ENCODE peak calls at places on chromosomes 5 and 9, in five cellular contexts. One of them, this sample, is unnamed. For H3K4me1, the result is how much of the 10 kb centered on the place peaks cover.

GRCh38 chr9:114263853-114264510 is 58.9 kb upstream of the ORM1 start:
- DNase-seq in GM23248: no peak
- DNase-seq in tibial artery: no peak
- DNase-seq in IMR-90: no peak
- DNase-seq in stomach: no peak
- DNase-seq in this sample: no peak

GRCh38 chr9:19232117-19232829 is 1.8 kb downstream of the DENND4C start:
- DNase-seq in stomach: no peak
- DNase-seq in GM23248: peak
- DNase-seq in tibial artery: no peak
- DNase-seq in IMR-90: peak
- DNase-seq in this sample: no peak

GRCh38 chr5:122165574-122166021 is 36.3 kb downstream of the ZNF474 start:
- DNase-seq in GM23248: peak
- DNase-seq in IMR-90: peak
- DNase-seq in stomach: no peak
- DNase-seq in tibial artery: no peak
- DNase-seq in this sample: no peak

GRCh38 chr5:16304846-16305245 is 125.3 kb upstream of the MARCHF11 start:
- DNase-seq in GM23248: peak
- DNase-seq in tibial artery: no peak
- DNase-seq in stomach: no peak
- DNase-seq in IMR-90: peak
- DNase-seq in this sample: no peak

GRCh38 chr5:32506809-32507208 is 62.3 kb upstream of the ZFR start:
- DNase-seq in GM23248: peak
- DNase-seq in tibial artery: no peak
- DNase-seq in stomach: no peak
- DNase-seq in IMR-90: peak
- DNase-seq in this sample: no peak

GRCh38 chr5:175842947-175843793 is 28.2 kb upstream of the CPLX2 start:
- DNase-seq in IMR-90: peak
- DNase-seq in GM23248: peak
- DNase-seq in tibial artery: no peak
- DNase-seq in stomach: no peak
- DNase-seq in this sample: no peak

GRCh38 chr9:73037613-73038012 is 84.8 kb upstream of the ALDH1A1 start:
- DNase-seq in GM23248: no peak
- DNase-seq in tibial artery: no peak
- DNase-seq in stomach: no peak
- DNase-seq in IMR-90: no peak
- DNase-seq in this sample: no peak

GRCh38 chr5:170070556-170071412 is 34.9 kb upstream of the FOXI1 start:
- DNase-seq in stomach: no peak
- DNase-seq in tibial artery: no peak
- DNase-seq in GM23248: peak
- DNase-seq in IMR-90: peak
- DNase-seq in this sample: no peak

GRCh38 chr5:169287529-169287928 is 13.4 kb downstream of the SLIT3 start:
- DNase-seq in stomach: no peak
- DNase-seq in IMR-90: no peak
- DNase-seq in GM23248: peak
- DNase-seq in tibial artery: no peak
- DNase-seq in this sample: no peak

GRCh38 chr9:100473271-100474081 is 527 bp downstream of the TMEFF1 start:
- DNase-seq in IMR-90: peak
- DNase-seq in stomach: peak
- DNase-seq in GM23248: peak
- DNase-seq in tibial artery: no peak
- DNase-seq in this sample: no peak

GRCh38 chr5:72015103-72015548 is 92.1 kb upstream of the MAP1B start:
- DNase-seq in stomach: no peak
- DNase-seq in tibial artery: no peak
- DNase-seq in GM23248: peak
- DNase-seq in IMR-90: peak
- DNase-seq in this sample: no peak

GRCh38 chr5:1420211-1421195 is 24.7 kb downstream of the SLC6A3 start:
- DNase-seq in GM23248: peak
- DNase-seq in stomach: no peak
- DNase-seq in IMR-90: no peak
- DNase-seq in tibial artery: peak
- DNase-seq in this sample: no peak

GRCh38 chr5:90932052-90932699 is 373.6 kb downstream of the ADGRV1 start:
- DNase-seq in stomach: peak
- DNase-seq in GM23248: peak
- DNase-seq in IMR-90: peak
- DNase-seq in tibial artery: no peak
- DNase-seq in this sample: no peak

GRCh38 chr5:115069087-115069968 is 100.4 kb downstream of the TRIM36 start:
- DNase-seq in stomach: peak
- DNase-seq in tibial artery: no peak
- DNase-seq in IMR-90: peak
- DNase-seq in GM23248: peak
- DNase-seq in this sample: no peak

GRCh38 chr9:20614602-20615216 is 7.6 kb downstream of the MLLT3 start:
- DNase-seq in GM23248: no peak
- DNase-seq in IMR-90: no peak
- DNase-seq in stomach: no peak
- DNase-seq in tibial artery: no peak
- DNase-seq in this sample: no peak

GRCh38 chr9:20616808-20617207 is 5.5 kb downstream of the MLLT3 start:
- DNase-seq in stomach: no peak
- DNase-seq in tibial artery: no peak
- DNase-seq in GM23248: no peak
- DNase-seq in IMR-90: no peak
- DNase-seq in this sample: no peak

GRCh38 chr9:20606637-20607036 is 15.7 kb downstream of the MLLT3 start:
- DNase-seq in IMR-90: no peak
- DNase-seq in tibial artery: no peak
- DNase-seq in GM23248: no peak
- DNase-seq in stomach: no peak
- DNase-seq in this sample: peak

GRCh38 chr9:20608582-20608981 is 13.7 kb downstream of the MLLT3 start:
- DNase-seq in tibial artery: no peak
- DNase-seq in IMR-90: no peak
- DNase-seq in stomach: no peak
- DNase-seq in GM23248: no peak
- DNase-seq in this sample: no peak

DNA sequence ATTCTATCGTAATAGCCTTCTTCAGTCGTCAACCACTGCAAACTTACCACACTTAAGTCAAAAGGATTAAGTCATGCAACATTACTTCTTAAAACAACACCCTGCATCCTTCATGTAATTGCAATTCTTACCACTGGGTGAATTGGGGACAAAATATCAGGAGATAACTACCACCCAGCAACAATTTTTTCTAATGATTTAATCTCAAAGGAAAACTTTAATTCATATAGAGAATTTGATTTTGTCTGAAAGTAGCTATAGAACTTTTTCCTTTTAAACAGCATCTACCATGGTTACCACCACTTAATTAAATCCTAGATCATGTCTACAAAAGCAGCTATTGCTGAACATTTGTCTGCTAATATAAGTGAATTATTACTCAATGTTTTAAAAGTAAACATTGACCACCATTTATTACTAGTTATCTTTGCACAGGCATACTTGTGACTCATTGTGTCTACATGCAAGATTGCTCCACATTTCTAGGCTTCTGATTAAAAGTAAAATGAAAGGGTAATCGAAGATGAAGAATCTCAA is 10.5 kb downstream of the MLLT3 start:
- DNase-seq in GM23248: peak
- DNase-seq in stomach: no peak
- DNase-seq in tibial artery: no peak
- DNase-seq in IMR-90: peak
- DNase-seq in this sample: no peak
- H3K4me1 ChIP-seq in GM23248: under half
- H3K4me1 ChIP-seq in stomach: under half
- H3K4me1 ChIP-seq in tibial artery: under half
- H3K4me1 ChIP-seq in IMR-90: under half
- H3K4me1 ChIP-seq in this sample: under half

GRCh38 chr5:156589859-156590216 is 260.3 kb upstream of the PPP1R2B start:
- DNase-seq in tibial artery: no peak
- DNase-seq in stomach: no peak
- DNase-seq in GM23248: no peak
- DNase-seq in IMR-90: no peak
- DNase-seq in this sample: no peak
- H3K4me1 ChIP-seq in tibial artery: under half
- H3K4me1 ChIP-seq in stomach: under half
- H3K4me1 ChIP-seq in GM23248: under half
- H3K4me1 ChIP-seq in IMR-90: under half
- H3K4me1 ChIP-seq in this sample: under half

GRCh38 chr9:71764438-71764837 is 3.9 kb downstream of the CEMIP2 start:
- DNase-seq in tibial artery: no peak
- DNase-seq in GM23248: no peak
- DNase-seq in stomach: no peak
- DNase-seq in IMR-90: no peak
- DNase-seq in this sample: no peak
- H3K4me1 ChIP-seq in tibial artery: under half
- H3K4me1 ChIP-seq in GM23248: half or more
- H3K4me1 ChIP-seq in stomach: under half
- H3K4me1 ChIP-seq in IMR-90: under half
- H3K4me1 ChIP-seq in this sample: half or more

GRCh38 chr5:139635606-139636206 is 12.4 kb upstream of the CXXC5 start:
- DNase-seq in stomach: peak
- DNase-seq in GM23248: peak
- DNase-seq in tibial artery: peak
- DNase-seq in IMR-90: peak
- DNase-seq in this sample: peak
- H3K4me1 ChIP-seq in stomach: under half
- H3K4me1 ChIP-seq in GM23248: under half
- H3K4me1 ChIP-seq in tibial artery: under half
- H3K4me1 ChIP-seq in IMR-90: under half
- H3K4me1 ChIP-seq in this sample: under half

GRCh38 chr5:118723021-118723338 is 265.4 kb downstream of the DTWD2 start:
- DNase-seq in stomach: no peak
- DNase-seq in IMR-90: no peak
- DNase-seq in tibial artery: no peak
- DNase-seq in GM23248: no peak
- DNase-seq in this sample: no peak
- H3K4me1 ChIP-seq in stomach: under half
- H3K4me1 ChIP-seq in IMR-90: under half
- H3K4me1 ChIP-seq in tibial artery: under half
- H3K4me1 ChIP-seq in GM23248: under half
- H3K4me1 ChIP-seq in this sample: under half

This sample was measured in mucosa of descending colon.